ENCODE peak calls at places on chromosomes 13 and 19, in ten cellular contexts. One of them, this sample, is unnamed.

GRCh38 chr13:52975969-52976368 is 52.6 kb upstream of the OLFM4 start:
- DNase-seq in tibial nerve: no peak
- DNase-seq in brain microvascular endothelial cell: no peak
- DNase-seq in MCF 10A: no peak
- DNase-seq in suprapubic skin: no peak
- DNase-seq in tibial artery: no peak
- DNase-seq in neural crest cell: no peak
- DNase-seq in glutamatergic neuron: no peak
- DNase-seq in neural progenitor cell: no peak
- DNase-seq in heart left ventricle: no peak
- DNase-seq in this sample: no peak

GRCh38 chr13:107450931-107451330 is 764.4 kb downstream of the LIG4 start:
- DNase-seq in tibial artery: no peak
- DNase-seq in heart left ventricle: peak; percentile 41
- DNase-seq in glutamatergic neuron: no peak
- DNase-seq in brain microvascular endothelial cell: peak; percentile 99
- DNase-seq in tibial nerve: peak; percentile 7
- DNase-seq in MCF 10A: peak; percentile 85
- DNase-seq in neural progenitor cell: no peak
- DNase-seq in suprapubic skin: no peak
- DNase-seq in neural crest cell: no peak
- DNase-seq in this sample: peak; percentile 57

GRCh38 chr13:32790731-32791130 is 204.5 kb downstream of the PDS5B start:
- DNase-seq in tibial nerve: no peak
- DNase-seq in neural progenitor cell: peak; percentile 12
- DNase-seq in brain microvascular endothelial cell: no peak
- DNase-seq in neural crest cell: no peak
- DNase-seq in suprapubic skin: no peak
- DNase-seq in glutamatergic neuron: no peak
- DNase-seq in MCF 10A: no peak
- DNase-seq in heart left ventricle: no peak
- DNase-seq in tibial artery: no peak
- DNase-seq in this sample: no peak

GRCh38 chr19:34512254-34512796 is 30.8 kb downstream of the WTIP start:
- DNase-seq in heart left ventricle: no peak
- DNase-seq in tibial nerve: no peak
- DNase-seq in tibial artery: no peak
- DNase-seq in brain microvascular endothelial cell: no peak
- DNase-seq in MCF 10A: no peak
- DNase-seq in suprapubic skin: no peak
- DNase-seq in neural crest cell: no peak
- DNase-seq in neural progenitor cell: no peak
- DNase-seq in glutamatergic neuron: no peak
- DNase-seq in this sample: no peak

GRCh38 chr13:91719033-91719432 is 320.6 kb downstream of the GPC5 start:
- DNase-seq in heart left ventricle: no peak
- DNase-seq in tibial nerve: no peak
- DNase-seq in tibial artery: no peak
- DNase-seq in brain microvascular endothelial cell: peak; percentile 9
- DNase-seq in neural crest cell: no peak
- DNase-seq in suprapubic skin: no peak
- DNase-seq in MCF 10A: peak; percentile 47
- DNase-seq in glutamatergic neuron: no peak
- DNase-seq in neural progenitor cell: no peak
- DNase-seq in this sample: no peak

GRCh38 chr19:42208612-42209011 is 8.9 kb downstream of the DEDD2 start:
- DNase-seq in MCF 10A: peak; percentile 39
- DNase-seq in neural progenitor cell: no peak
- DNase-seq in tibial nerve: no peak
- DNase-seq in heart left ventricle: no peak
- DNase-seq in neural crest cell: no peak
- DNase-seq in brain microvascular endothelial cell: no peak
- DNase-seq in suprapubic skin: no peak
- DNase-seq in glutamatergic neuron: no peak
- DNase-seq in tibial artery: no peak
- DNase-seq in this sample: no peak

GRCh38 chr13:112703935-112704633 is 14.2 kb downstream of the ATP11A start:
- DNase-seq in suprapubic skin: peak; percentile 53
- DNase-seq in brain microvascular endothelial cell: no peak
- DNase-seq in neural progenitor cell: no peak
- DNase-seq in heart left ventricle: peak; percentile 12
- DNase-seq in tibial nerve: no peak
- DNase-seq in glutamatergic neuron: no peak
- DNase-seq in neural crest cell: no peak
- DNase-seq in tibial artery: peak; percentile 49
- DNase-seq in MCF 10A: no peak
- DNase-seq in this sample: no peak

GRCh38 chr19:13154911-13155471 is 4.8 kb downstream of the IER2 start:
- DNase-seq in neural progenitor cell: peak; percentile 90
- DNase-seq in glutamatergic neuron: peak; percentile 69
- DNase-seq in heart left ventricle: peak; percentile 55
- DNase-seq in neural crest cell: peak; percentile 50
- DNase-seq in tibial nerve: peak; percentile 43
- DNase-seq in MCF 10A: peak; percentile 69
- DNase-seq in brain microvascular endothelial cell: peak; percentile 41
- DNase-seq in suprapubic skin: peak; percentile 93
- DNase-seq in tibial artery: peak; percentile 86
- DNase-seq in this sample: no peak

GRCh38 chr13:106814389-106814903 is 246.5 kb upstream of the ARGLU1 start:
- DNase-seq in brain microvascular endothelial cell: no peak
- DNase-seq in tibial artery: no peak
- DNase-seq in neural progenitor cell: no peak
- DNase-seq in heart left ventricle: no peak
- DNase-seq in suprapubic skin: no peak
- DNase-seq in tibial nerve: no peak
- DNase-seq in glutamatergic neuron: no peak
- DNase-seq in neural crest cell: no peak
- DNase-seq in MCF 10A: no peak
- DNase-seq in this sample: no peak

GRCh38 chr13:86572115-86572514 is 772.9 kb upstream of the SLITRK6 start:
- DNase-seq in tibial nerve: no peak
- DNase-seq in suprapubic skin: no peak
- DNase-seq in heart left ventricle: no peak
- DNase-seq in brain microvascular endothelial cell: no peak
- DNase-seq in glutamatergic neuron: no peak
- DNase-seq in neural crest cell: no peak
- DNase-seq in tibial artery: no peak
- DNase-seq in MCF 10A: peak; percentile 57
- DNase-seq in neural progenitor cell: no peak
- DNase-seq in this sample: no peak

GRCh38 chr19:36169084-36169760 is 17.0 kb upstream of the COX7A1 start:
- DNase-seq in neural progenitor cell: no peak
- DNase-seq in glutamatergic neuron: no peak
- DNase-seq in tibial artery: no peak
- DNase-seq in neural crest cell: no peak
- DNase-seq in heart left ventricle: peak; percentile 32
- DNase-seq in tibial nerve: no peak
- DNase-seq in suprapubic skin: no peak
- DNase-seq in MCF 10A: no peak
- DNase-seq in brain microvascular endothelial cell: no peak
- DNase-seq in this sample: no peak

GRCh38 chr13:24187185-24187584 is 26.7 kb downstream of the SPATA13 start:
- DNase-seq in brain microvascular endothelial cell: peak; percentile 40
- DNase-seq in heart left ventricle: no peak
- DNase-seq in neural crest cell: no peak
- DNase-seq in neural progenitor cell: no peak
- DNase-seq in MCF 10A: peak; percentile 26
- DNase-seq in tibial nerve: no peak
- DNase-seq in glutamatergic neuron: no peak
- DNase-seq in suprapubic skin: no peak
- DNase-seq in tibial artery: no peak
- DNase-seq in this sample: no peak

GRCh38 chr13:49022472-49023144 is 46.9 kb downstream of the FNDC3A start:
- DNase-seq in glutamatergic neuron: no peak
- DNase-seq in brain microvascular endothelial cell: no peak
- DNase-seq in neural progenitor cell: no peak
- DNase-seq in tibial artery: no peak
- DNase-seq in tibial nerve: no peak
- DNase-seq in heart left ventricle: no peak
- DNase-seq in neural crest cell: no peak
- DNase-seq in MCF 10A: peak; percentile 19
- DNase-seq in suprapubic skin: no peak
- DNase-seq in this sample: peak; percentile 13

GRCh38 chr19:5115771-5116202 is 146.9 kb downstream of the KDM4B start:
- DNase-seq in brain microvascular endothelial cell: no peak
- DNase-seq in MCF 10A: peak; percentile 8
- DNase-seq in tibial artery: no peak
- DNase-seq in suprapubic skin: no peak
- DNase-seq in neural progenitor cell: no peak
- DNase-seq in neural crest cell: no peak
- DNase-seq in glutamatergic neuron: no peak
- DNase-seq in heart left ventricle: no peak
- DNase-seq in tibial nerve: no peak
- DNase-seq in this sample: no peak

GRCh38 chr19:5118026-5118425 is 149.1 kb downstream of the KDM4B start:
- DNase-seq in tibial nerve: no peak
- DNase-seq in neural progenitor cell: no peak
- DNase-seq in neural crest cell: no peak
- DNase-seq in glutamatergic neuron: no peak
- DNase-seq in suprapubic skin: no peak
- DNase-seq in tibial artery: no peak
- DNase-seq in brain microvascular endothelial cell: no peak
- DNase-seq in MCF 10A: no peak
- DNase-seq in heart left ventricle: no peak
- DNase-seq in this sample: no peak

GRCh38 chr19:5116292-5116691 is 147.4 kb downstream of the KDM4B start:
- DNase-seq in neural crest cell: no peak
- DNase-seq in tibial artery: no peak
- DNase-seq in suprapubic skin: no peak
- DNase-seq in tibial nerve: no peak
- DNase-seq in brain microvascular endothelial cell: no peak
- DNase-seq in glutamatergic neuron: no peak
- DNase-seq in MCF 10A: no peak
- DNase-seq in neural progenitor cell: no peak
- DNase-seq in heart left ventricle: no peak
- DNase-seq in this sample: no peak

GRCh38 chr19:5119297-5119998 is 150.5 kb downstream of the KDM4B start:
- DNase-seq in neural progenitor cell: no peak
- DNase-seq in glutamatergic neuron: no peak
- DNase-seq in tibial artery: no peak
- DNase-seq in neural crest cell: no peak
- DNase-seq in tibial nerve: no peak
- DNase-seq in suprapubic skin: no peak
- DNase-seq in MCF 10A: no peak
- DNase-seq in heart left ventricle: no peak
- DNase-seq in brain microvascular endothelial cell: no peak
- DNase-seq in this sample: no peak

GRCh38 chr19:5117421-5117820 is 148.5 kb downstream of the KDM4B start:
- DNase-seq in tibial nerve: no peak
- DNase-seq in brain microvascular endothelial cell: no peak
- DNase-seq in glutamatergic neuron: no peak
- DNase-seq in neural progenitor cell: no peak
- DNase-seq in MCF 10A: no peak
- DNase-seq in suprapubic skin: no peak
- DNase-seq in tibial artery: no peak
- DNase-seq in neural crest cell: no peak
- DNase-seq in heart left ventricle: no peak
- DNase-seq in this sample: no peak
- TF ChIP-seq CTCF in tibial nerve: no peak
- TF ChIP-seq CTCF in brain microvascular endothelial cell: peak; percentile 29
- TF ChIP-seq CTCF in glutamatergic neuron: no peak
- TF ChIP-seq CTCF in neural progenitor cell: no peak
- TF ChIP-seq CTCF in MCF 10A: no peak
- TF ChIP-seq CTCF in suprapubic skin: no peak
- TF ChIP-seq CTCF in tibial artery: no peak
- TF ChIP-seq CTCF in neural crest cell: no peak
- TF ChIP-seq CTCF in heart left ventricle: no peak
- TF ChIP-seq CTCF in this sample: no peak

GRCh38 chr13:44967656-44968451 is 21.4 kb downstream of the NUFIP1 start:
- DNase-seq in neural crest cell: no peak
- DNase-seq in neural progenitor cell: no peak
- DNase-seq in brain microvascular endothelial cell: peak; percentile 40
- DNase-seq in tibial artery: no peak
- DNase-seq in glutamatergic neuron: no peak
- DNase-seq in heart left ventricle: no peak
- DNase-seq in tibial nerve: no peak
- DNase-seq in MCF 10A: peak; percentile 5
- DNase-seq in suprapubic skin: no peak
- DNase-seq in this sample: no peak
- TF ChIP-seq CTCF in neural crest cell: peak; percentile 47
- TF ChIP-seq CTCF in neural progenitor cell: no peak
- TF ChIP-seq CTCF in brain microvascular endothelial cell: peak; percentile 60
- TF ChIP-seq CTCF in tibial artery: no peak
- TF ChIP-seq CTCF in glutamatergic neuron: no peak
- TF ChIP-seq CTCF in heart left ventricle: no peak
- TF ChIP-seq CTCF in tibial nerve: no peak
- TF ChIP-seq CTCF in MCF 10A: no peak
- TF ChIP-seq CTCF in suprapubic skin: no peak
- TF ChIP-seq CTCF in this sample: peak; percentile 38

GRCh38 chr19:38852231-38853044 is 2.7 kb upstream of the HNRNPL start:
- DNase-seq in suprapubic skin: peak; percentile 85
- DNase-seq in MCF 10A: peak; percentile 58
- DNase-seq in tibial nerve: peak; percentile 51
- DNase-seq in tibial artery: peak; percentile 83
- DNase-seq in neural crest cell: peak; percentile 50
- DNase-seq in glutamatergic neuron: peak; percentile 35
- DNase-seq in neural progenitor cell: peak; percentile 60
- DNase-seq in heart left ventricle: peak; percentile 72
- DNase-seq in brain microvascular endothelial cell: peak; percentile 43
- DNase-seq in this sample: no peak

GRCh38 chr19:38849746-38850230 is at the start of gene HNRNPL:
- DNase-seq in glutamatergic neuron: peak; percentile 99
- DNase-seq in heart left ventricle: peak; percentile 99
- DNase-seq in tibial artery: no peak
- DNase-seq in tibial nerve: no peak
- DNase-seq in brain microvascular endothelial cell: no peak
- DNase-seq in neural progenitor cell: no peak
- DNase-seq in suprapubic skin: no peak
- DNase-seq in neural crest cell: peak; percentile 99
- DNase-seq in MCF 10A: no peak
- DNase-seq in this sample: no peak

GRCh38 chr19:38850231-38850975 is 617 bp upstream of the HNRNPL start:
- DNase-seq in brain microvascular endothelial cell: peak; percentile 100
- DNase-seq in MCF 10A: peak; percentile 100
- DNase-seq in neural crest cell: peak; percentile 95
- DNase-seq in glutamatergic neuron: peak; percentile 97
- DNase-seq in neural progenitor cell: peak; percentile 100
- DNase-seq in tibial artery: peak; percentile 100
- DNase-seq in suprapubic skin: peak; percentile 100
- DNase-seq in heart left ventricle: peak; percentile 100
- DNase-seq in tibial nerve: peak; percentile 100
- DNase-seq in this sample: peak; percentile 100

GRCh38 chr19:38851622-38852230 is 1.9 kb upstream of the HNRNPL start:
- DNase-seq in tibial nerve: peak; percentile 93
- DNase-seq in tibial artery: peak; percentile 96
- DNase-seq in brain microvascular endothelial cell: peak; percentile 78
- DNase-seq in MCF 10A: peak; percentile 94
- DNase-seq in heart left ventricle: peak; percentile 96
- DNase-seq in suprapubic skin: peak; percentile 96
- DNase-seq in glutamatergic neuron: peak; percentile 92
- DNase-seq in neural crest cell: peak; percentile 87
- DNase-seq in neural progenitor cell: peak; percentile 96
- DNase-seq in this sample: no peak

GRCh38 chr19:38850976-38851621 is 1.3 kb upstream of the HNRNPL start:
- DNase-seq in brain microvascular endothelial cell: no peak
- DNase-seq in tibial nerve: no peak
- DNase-seq in glutamatergic neuron: peak; percentile 37
- DNase-seq in tibial artery: peak; percentile 75
- DNase-seq in suprapubic skin: peak; percentile 83
- DNase-seq in MCF 10A: no peak
- DNase-seq in heart left ventricle: no peak
- DNase-seq in neural crest cell: no peak
- DNase-seq in neural progenitor cell: peak; percentile 80
- DNase-seq in this sample: no peak
- TF ChIP-seq CTCF in brain microvascular endothelial cell: no peak
- TF ChIP-seq CTCF in tibial nerve: no peak
- TF ChIP-seq CTCF in glutamatergic neuron: no peak
- TF ChIP-seq CTCF in tibial artery: no peak
- TF ChIP-seq CTCF in suprapubic skin: no peak
- TF ChIP-seq CTCF in MCF 10A: no peak
- TF ChIP-seq CTCF in heart left ventricle: no peak
- TF ChIP-seq CTCF in neural crest cell: peak; percentile 24
- TF ChIP-seq CTCF in neural progenitor cell: no peak
- TF ChIP-seq CTCF in this sample: no peak

GRCh38 chr19:15195381-15195964 is 5.3 kb downstream of the NOTCH3 start:
- DNase-seq in brain microvascular endothelial cell: peak; percentile 79
- DNase-seq in tibial artery: peak; percentile 97
- DNase-seq in MCF 10A: peak; percentile 73
- DNase-seq in suprapubic skin: peak; percentile 78
- DNase-seq in glutamatergic neuron: peak; percentile 74
- DNase-seq in neural crest cell: peak; percentile 53
- DNase-seq in tibial nerve: no peak
- DNase-seq in heart left ventricle: peak; percentile 48
- DNase-seq in neural progenitor cell: peak; percentile 93
- DNase-seq in this sample: peak; percentile 4
- TF ChIP-seq CTCF in brain microvascular endothelial cell: peak; percentile 25
- TF ChIP-seq CTCF in tibial artery: peak; percentile 4
- TF ChIP-seq CTCF in MCF 10A: no peak
- TF ChIP-seq CTCF in suprapubic skin: no peak
- TF ChIP-seq CTCF in glutamatergic neuron: no peak
- TF ChIP-seq CTCF in neural crest cell: peak; percentile 46
- TF ChIP-seq CTCF in tibial nerve: no peak
- TF ChIP-seq CTCF in heart left ventricle: no peak
- TF ChIP-seq CTCF in neural progenitor cell: peak; percentile 55
- TF ChIP-seq CTCF in this sample: peak; percentile 22

This sample was measured in BJ.